ENCODE peak calls at places on chromosomes 16 and 17, in four cellular contexts. Y is mucosa of descending colon, T is breast epithelium, W is choroid plexus epithelial cell. O is an unnamed sample.

GRCh38 chr17:16889088-16889465 is 82.8 kb downstream of the TNFRSF13B start:
- DNase-seq in Y (no peak), T (no peak), W (no peak), O (no peak)

GRCh38 chr17:79147791-79148506 is 73.3 kb downstream of the ENGASE start:
- DNase-seq in Y (no peak), T (no peak), W (no peak), O (no peak)

GRCh38 chr17:82236142-82236971 is 7.5 kb downstream of the SLC16A3 start:
- DNase-seq in Y (peak), T (no peak), W (peak), O (peak)

GRCh38 chr16:24520983-24521382 is 18.4 kb upstream of the RBBP6 start:
- DNase-seq in Y (no peak), T (no peak), W (no peak), O (no peak)

GRCh38 chr16:15963307-15963910 is 14.0 kb downstream of the ABCC1 start:
- DNase-seq in Y (no peak), T (no peak), W (no peak), O (no peak)

GRCh38 chr17:53607475-53607874 is 215.3 kb upstream of the KIF2B start:
- DNase-seq in Y (no peak), T (no peak), W (no peak), O (no peak)

GRCh38 chr16:66858740-66859396 is 14.7 kb downstream of the CA7 start:
- DNase-seq in Y (no peak), T (peak), W (no peak), O (peak)

GRCh38 chr17:36935681-36936454 is 1.4 kb upstream of the LHX1 start:
- DNase-seq in Y (peak), T (no peak), W (no peak), O (peak)

GRCh38 chr17:19728114-19728495 is 11.7 kb upstream of the SLC47A2 start:
- DNase-seq in Y (peak), T (peak), W (peak), O (peak)

GRCh38 chr16:11914759-11915643 is 755 bp downstream of the GSPT1 start:
- DNase-seq in Y (peak), T (no peak), W (peak), O (peak)

GRCh38 chr16:46811682-46812081 is 19.3 kb downstream of the C16orf87 start:
- DNase-seq in Y (no peak), T (no peak), W (no peak), O (no peak)

GRCh38 chr16:54657058-54657708 is 273.5 kb upstream of the IRX5 start:
- DNase-seq in Y (no peak), T (peak), W (peak), O (peak)

GRCh38 chr16:30092373-30093010 is 768 bp upstream of the TBX6 start:
- DNase-seq in Y (peak), T (no peak), W (peak), O (peak)

GRCh38 chr17:81576621-81577277 is 24.6 kb upstream of the FAAP100 start:
- DNase-seq in Y (no peak), T (no peak), W (peak), O (peak)

GRCh38 chr16:31199430-31200041 is 3.0 kb downstream of the PYCARD start:
- DNase-seq in Y (no peak), T (no peak), W (no peak), O (no peak)

GRCh38 chr16:15567823-15568222 is 75.1 kb downstream of the MARF1 start:
- DNase-seq in Y (no peak), T (no peak), W (no peak), O (no peak)

GRCh38 chr17:58326609-58327341 is 1.8 kb downstream of the TSPOAP1 start:
- DNase-seq in Y (no peak), T (no peak), W (no peak), O (no peak)

GRCh38 chr16:75022567-75022966 is 23.7 kb downstream of the ZNRF1 start:
- DNase-seq in Y (no peak), T (no peak), W (no peak), O (no peak)

GRCh38 chr16:19344224-19344801 is 58.8 kb downstream of the CLEC19A start:
- DNase-seq in Y (no peak), T (no peak), W (no peak), O (no peak)

GRCh38 chr17:4586043-4586442 is 1.7 kb downstream of the SMTNL2 start:
- DNase-seq in Y (no peak), T (no peak), W (no peak), O (no peak)

GRCh38 chr17:48470388-48471034 is 40.5 kb upstream of the SKAP1 start:
- DNase-seq in Y (no peak), T (no peak), W (peak), O (no peak)

GRCh38 chr17:77492446-77493237 is 351.9 kb downstream of the SEC14L1 start:
- DNase-seq in Y (peak), T (no peak), W (no peak), O (no peak)

GRCh38 chr17:14201595-14201994 is 35.1 kb downstream of the CDRT15 start:
- DNase-seq in Y (peak), T (no peak), W (peak), O (no peak)

GRCh38 chr17:44906010-44906646 is 6.9 kb upstream of the EFTUD2 start:
- DNase-seq in Y (no peak), T (no peak), W (peak), O (peak)

GRCh38 chr17:80499961-80500665 is 23.7 kb upstream of the NPTX1 start:
- DNase-seq in Y (no peak), T (no peak), W (no peak), O (no peak)
- TF ChIP-seq CTCF in Y (no peak), T (no peak), W (no peak), O (no peak)

GRCh38 chr17:42428141-42428944 is 5.3 kb upstream of the CAVIN1 start:
- DNase-seq in Y (peak), T (no peak), W (peak), O (peak)
- TF ChIP-seq CTCF in Y (peak), T (peak), W (peak), O (peak)

GRCh38 chr16:556479-557173 is 3.6 kb upstream of the PRR35 start:
- DNase-seq in Y (no peak), T (no peak), W (no peak), O (no peak)

GRCh38 chr16:557463-558297 is 2.5 kb upstream of the PRR35 start:
- DNase-seq in Y (no peak), T (no peak), W (no peak), O (no peak)

GRCh38 chr16:554640-555413 is 5.4 kb upstream of the PRR35 start:
- DNase-seq in Y (no peak), T (no peak), W (no peak), O (no peak)

GRCh38 chr16:554297-554621 is 5.9 kb upstream of the PRR35 start:
- DNase-seq in Y (no peak), T (no peak), W (no peak), O (no peak)

DNA sequence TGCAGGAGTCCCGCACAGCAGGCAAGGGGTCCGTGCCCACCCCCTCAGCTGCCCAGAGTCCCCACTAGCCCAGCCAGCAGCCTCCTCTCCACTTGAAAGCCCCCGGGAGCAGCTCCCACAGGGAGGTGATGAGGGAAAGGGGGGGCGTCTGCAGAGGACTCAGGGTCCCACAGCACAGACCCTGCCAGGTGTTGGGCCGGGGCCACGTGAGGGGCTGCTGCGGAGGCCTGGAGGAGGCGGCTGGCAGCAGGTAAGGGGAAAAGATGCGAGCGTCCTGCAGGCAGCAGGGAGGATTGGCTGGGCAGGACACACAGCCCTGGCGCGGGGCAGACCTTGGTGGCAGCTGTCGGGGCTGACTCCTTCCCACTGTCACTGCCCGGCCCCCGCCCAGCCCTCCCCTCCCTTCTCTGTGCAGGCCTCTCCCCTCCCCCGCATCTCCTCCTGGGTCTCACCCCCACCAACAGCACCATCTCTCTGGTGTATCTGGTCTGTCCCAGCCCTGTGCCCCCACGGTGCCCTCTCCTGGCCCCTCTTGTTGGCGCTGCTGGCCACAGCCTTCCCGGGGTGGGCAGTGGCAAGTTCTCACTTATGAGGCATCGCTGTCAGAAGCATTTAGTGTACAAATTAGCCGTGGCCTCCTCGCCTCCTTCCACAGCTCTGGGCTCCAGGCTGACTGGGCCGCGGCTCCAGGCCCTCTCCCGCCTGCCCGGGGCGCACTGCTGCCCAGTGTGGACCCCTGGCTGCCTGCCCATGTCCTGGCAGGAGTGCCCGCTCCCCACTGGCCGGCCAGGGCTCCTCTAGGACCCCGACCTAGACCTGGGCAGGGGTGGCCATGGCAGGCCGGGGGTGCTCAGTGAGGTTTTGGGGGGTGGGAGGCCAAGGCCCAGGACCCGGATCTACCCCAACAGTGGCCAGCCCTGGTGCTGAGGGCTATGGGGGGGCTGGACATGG is 4.4 kb upstream of the PRR35 start:
- DNase-seq in Y (no peak), T (no peak), W (no peak), O (no peak)
- TF ChIP-seq CTCF in Y (no peak), T (no peak), W (no peak), O (no peak)

GRCh38 chr17:15447928-15448579 is 19.4 kb downstream of the CDRT4 start:
- DNase-seq in Y (no peak), T (no peak), W (no peak), O (no peak)

GRCh38 chr17:15448580-15448956 is 18.9 kb downstream of the CDRT4 start:
- DNase-seq in Y (no peak), T (no peak), W (no peak), O (no peak)

GRCh38 chr17:15444805-15445204 is 22.6 kb downstream of the CDRT4 start:
- DNase-seq in Y (no peak), T (no peak), W (no peak), O (no peak)

GRCh38 chr17:15442316-15443185 is 24.9 kb downstream of the CDRT4 start:
- DNase-seq in Y (no peak), T (no peak), W (no peak), O (no peak)

GRCh38 chr17:15446036-15446435 is 21.4 kb downstream of the CDRT4 start:
- DNase-seq in Y (peak), T (no peak), W (no peak), O (no peak)
- TF ChIP-seq CTCF in Y (no peak), T (no peak), W (peak), O (no peak)

GRCh38 chr16:5415123-5415522 is 317.5 kb upstream of the EEF2KMT start:
- DNase-seq in Y (no peak), T (no peak), W (no peak), O (no peak)
- TF ChIP-seq CTCF in Y (no peak), T (no peak), W (no peak), O (no peak)

DNA sequence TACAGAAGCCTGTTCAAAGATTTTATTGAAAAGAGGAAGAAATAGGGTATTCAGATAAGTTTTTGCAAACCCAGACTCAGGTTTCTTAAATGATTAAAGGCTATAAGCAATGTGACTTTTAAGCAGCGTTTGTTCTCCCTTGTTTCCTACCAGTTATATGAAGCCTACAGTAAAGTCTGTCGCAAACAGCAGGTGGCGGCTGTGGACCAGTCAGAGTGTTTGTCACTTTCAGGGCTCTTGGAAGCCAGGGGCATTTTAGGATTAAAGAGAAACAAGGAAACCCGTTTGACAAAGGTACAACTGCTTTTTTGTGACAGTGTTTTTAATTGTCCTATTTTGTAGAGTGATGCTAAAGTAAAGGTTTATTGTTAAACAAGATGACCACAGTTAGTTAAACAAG is 7.7 kb upstream of the RARA start:
- DNase-seq in Y (peak), T (peak), W (no peak), O (no peak)
- TF ChIP-seq CTCF in Y (no peak), T (peak), W (peak), O (no peak)

GRCh38 chr17:74865504-74866197 is 6.0 kb upstream of the GRIN2C start:
- DNase-seq in Y (no peak), T (no peak), W (no peak), O (no peak)
- TF ChIP-seq CTCF in Y (no peak), T (no peak), W (no peak), O (no peak)

GRCh38 chr17:42251115-42251514 is 25.1 kb downstream of the STAT5B start:
- DNase-seq in Y (no peak), T (no peak), W (peak), O (peak)
- TF ChIP-seq CTCF in Y (no peak), T (no peak), W (peak), O (peak)